ENCODE peak calls at places on chromosomes 3 and 15, in eight cellular contexts. Y is heart right ventricle, G is uterus, O is MM.1S, W is PC-9, H is fibroblast of lung, P is GM23248, K is BE2C. F is an unnamed sample. For H3K4me1, the result is how much of the 10 kb centered on the place peaks cover.

GRCh38 chr15:63752075-63752684 is 81.6 kb downstream of the HERC1 start:
- DNase-seq in K (peak), Y (no peak), H (peak), P (peak), O (peak), W (no peak), G (peak), F (peak)

GRCh38 chr3:146322216-146322615 is 71.3 kb upstream of the PLSCR4 start:
- DNase-seq in Y (no peak), H (no peak), G (no peak), K (no peak), O (no peak), P (no peak), W (no peak), F (no peak)

GRCh38 chr15:100720406-100720967 is 118.1 kb downstream of the ASB7 start:
- DNase-seq in G (no peak), P (no peak), H (no peak), Y (no peak), O (no peak), W (no peak), K (no peak), F (no peak)

GRCh38 chr15:31487811-31488436 is 161.3 kb downstream of the KLF13 start:
- DNase-seq in Y (no peak), W (no peak), G (no peak), O (peak), K (no peak), H (peak), P (peak), F (peak)

GRCh38 chr15:22949074-22949547 is 31.1 kb downstream of the CYFIP1 start:
- DNase-seq in O (no peak), K (peak), Y (peak), G (peak), W (no peak), H (peak), P (peak), F (peak)

GRCh38 chr3:63387568-63387967 is 109.5 kb downstream of the SYNPR start:
- DNase-seq in H (peak), W (no peak), P (peak), G (no peak), Y (no peak), O (no peak), K (no peak), F (no peak)

GRCh38 chr3:192033246-192033645 is 572.3 kb downstream of the PYDC2 start:
- DNase-seq in G (no peak), H (no peak), O (no peak), W (no peak), K (no peak), P (no peak), Y (no peak), F (no peak)

GRCh38 chr3:72185549-72186484 is 400.9 kb upstream of the PROK2 start:
- DNase-seq in O (no peak), W (no peak), Y (no peak), K (peak), H (peak), P (peak), G (no peak), F (no peak)

GRCh38 chr3:79515072-79515471 is 252.7 kb downstream of the ROBO1 start:
- DNase-seq in G (no peak), W (no peak), K (peak), Y (no peak), P (peak), O (no peak), H (peak), F (no peak)

GRCh38 chr15:94015324-94015723 is 216.0 kb upstream of the MCTP2 start:
- DNase-seq in H (no peak), Y (no peak), O (no peak), G (no peak), K (no peak), W (no peak), P (no peak), F (no peak)

GRCh38 chr15:69035205-69035917 is 20.9 kb downstream of the NOX5 start:
- DNase-seq in W (no peak), O (no peak), K (peak), P (no peak), H (no peak), G (no peak), Y (no peak), F (peak)

GRCh38 chr3:148757238-148757930 is 59.7 kb downstream of the AGTR1 start:
- DNase-seq in K (no peak), W (no peak), G (no peak), Y (no peak), O (no peak), H (peak), P (peak), F (no peak)

GRCh38 chr15:93001881-93002280 is 87.1 kb downstream of the RGMA start:
- DNase-seq in H (peak), G (no peak), P (peak), K (no peak), Y (no peak), O (no peak), W (no peak), F (no peak)

GRCh38 chr3:112568642-112569041 is 6.8 kb downstream of the SLC35A5 start:
- DNase-seq in O (no peak), K (no peak), Y (no peak), W (no peak), P (peak), H (peak), G (no peak), F (no peak)

GRCh38 chr3:138942861-138943623 is 3.9 kb downstream of the FOXL2 start:
- DNase-seq in Y (no peak), K (peak), O (no peak), H (no peak), G (no peak), W (no peak), P (no peak), F (peak)

GRCh38 chr3:171306631-171307030 is 153.6 kb downstream of the TNIK start:
- DNase-seq in K (no peak), H (peak), P (peak), G (peak), O (no peak), W (no peak), Y (peak), F (no peak)

GRCh38 chr3:50600841-50601591 is 10.6 kb downstream of the CISH start:
- DNase-seq in H (peak), P (peak), K (peak), G (peak), W (peak), Y (peak), O (no peak), F (no peak)

GRCh38 chr3:172159962-172160538 is 120.7 kb downstream of the FNDC3B start:
- DNase-seq in G (no peak), K (no peak), P (peak), O (no peak), W (no peak), Y (no peak), H (peak), F (peak)

GRCh38 chr15:61137139-61137792 is 91.8 kb downstream of the RORA start:
- DNase-seq in H (no peak), G (no peak), P (no peak), O (peak), Y (no peak), W (no peak), K (no peak), F (no peak)

GRCh38 chr15:95492388-95493070 is 838.0 kb upstream of the NR2F2 start:
- DNase-seq in P (no peak), W (no peak), O (no peak), Y (no peak), H (no peak), G (no peak), K (no peak), F (no peak)

GRCh38 chr3:115623414-115623868 is at the start of gene GAP43:
- DNase-seq in W (no peak), K (peak), H (peak), O (no peak), G (peak), Y (peak), P (peak), F (peak)

GRCh38 chr3:129441215-129441614 is 1.2 kb downstream of the IFT122 start:
- DNase-seq in G (no peak), O (no peak), W (no peak), Y (no peak), K (no peak), P (peak), H (no peak), F (no peak)

GRCh38 chr15:43516801-43517353 is 531 bp upstream of the MAP1A start:
- DNase-seq in W (no peak), P (peak), K (no peak), G (no peak), O (no peak), H (peak), Y (no peak), F (no peak)

GRCh38 chr15:33693166-33693830 is 275.0 kb upstream of the CHRM5 start:
- DNase-seq in O (no peak), K (peak), G (no peak), H (no peak), P (no peak), W (no peak), Y (no peak), F (no peak)

GRCh38 chr15:48440084-48440483 is 108.9 kb downstream of the DUT start:
- DNase-seq in K (peak), Y (no peak), O (no peak), P (peak), H (peak), G (peak), W (no peak), F (peak)

GRCh38 chr3:136042608-136043221 is 77.2 kb downstream of the PPP2R3A start:
- DNase-seq in G (no peak), W (peak), P (peak), H (peak), O (peak), K (no peak), Y (no peak), F (no peak)

GRCh38 chr3:36678216-36679013 is 85.9 kb downstream of the DCLK3 start:
- DNase-seq in O (no peak), K (no peak), G (no peak), W (no peak), P (peak), Y (no peak), H (peak), F (no peak)

GRCh38 chr3:36674816-36675215 is 89.5 kb downstream of the DCLK3 start:
- DNase-seq in P (no peak), W (no peak), O (no peak), H (no peak), Y (no peak), K (no peak), G (no peak), F (no peak)

GRCh38 chr3:36681867-36682266 is 82.5 kb downstream of the DCLK3 start:
- DNase-seq in K (no peak), P (no peak), Y (no peak), H (no peak), G (no peak), O (no peak), W (no peak), F (no peak)

GRCh38 chr3:36677331-36678007 is 86.9 kb downstream of the DCLK3 start:
- DNase-seq in K (no peak), H (peak), G (no peak), P (peak), W (peak), Y (no peak), O (no peak), F (no peak)

DNA sequence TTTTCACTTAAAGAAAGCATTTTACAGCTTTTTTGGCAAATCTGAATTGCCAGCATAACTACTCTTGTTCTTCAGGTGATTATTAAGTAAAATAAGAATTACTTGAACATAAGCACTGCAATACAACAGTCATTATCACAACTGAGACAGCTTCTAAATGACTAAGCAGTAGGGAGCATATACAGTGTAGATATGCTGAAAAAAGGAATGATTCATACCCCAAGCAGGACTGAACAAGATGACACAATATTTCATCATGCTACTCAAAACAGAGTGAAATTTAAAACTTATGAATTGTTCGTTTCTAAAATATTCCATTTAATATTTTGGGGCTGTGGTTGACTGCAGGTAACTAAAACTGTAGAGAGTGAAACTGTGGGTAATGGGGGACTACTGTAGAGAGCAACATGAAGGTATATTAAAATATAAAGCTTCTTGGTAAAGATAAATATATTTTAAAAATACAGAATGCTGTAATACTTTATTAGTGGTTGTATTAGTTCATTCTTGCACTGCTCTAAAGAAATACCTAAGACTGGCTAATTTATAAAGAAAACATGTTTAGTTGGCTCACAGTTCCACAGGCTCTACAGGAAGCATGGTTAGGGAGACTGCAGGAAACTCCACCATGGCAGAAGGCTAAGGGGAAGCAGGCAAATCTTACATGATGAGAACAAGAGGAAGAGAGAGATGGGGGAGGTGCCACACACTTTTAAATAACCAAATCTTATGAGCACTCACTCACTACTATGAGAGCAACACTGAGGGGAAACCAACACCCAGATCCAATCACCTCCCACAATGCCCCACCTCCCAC is 84.8 kb downstream of the DCLK3 start:
- DNase-seq in Y (no peak), O (no peak), P (peak), W (peak), H (peak), K (no peak), G (no peak), F (no peak)
- H3K4me1 ChIP-seq in Y (under half), O (under half), P (under half), W (under half), H (under half), K (under half), G (under half), F (under half)

GRCh38 chr15:28876845-28877185 is 9.0 kb upstream of the APBA2 start:
- DNase-seq in W (no peak), K (no peak), H (no peak), P (no peak), O (no peak), Y (no peak), G (no peak), F (no peak)
- H3K4me1 ChIP-seq in W (under half), K (under half), H (under half), P (under half), O (under half), Y (under half), G (under half), F (under half)

GRCh38 chr3:114545196-114545595 is 251.4 kb downstream of the TIGIT start:
- DNase-seq in O (no peak), W (no peak), P (no peak), K (no peak), H (no peak), Y (no peak), G (no peak), F (no peak)
- H3K4me1 ChIP-seq in O (under half), W (under half), P (under half), K (under half), H (under half), Y (under half), G (under half), F (under half)

GRCh38 chr3:66933233-66933632 is 64.9 kb upstream of the KBTBD8 start:
- DNase-seq in H (no peak), K (no peak), W (no peak), O (no peak), G (no peak), Y (no peak), P (no peak), F (peak)
- H3K4me1 ChIP-seq in H (under half), K (under half), W (under half), O (under half), G (under half), Y (under half), P (under half), F (under half)

GRCh38 chr3:24487325-24488242 is 7.1 kb downstream of the THRB start:
- DNase-seq in G (no peak), K (no peak), Y (no peak), P (no peak), W (no peak), H (no peak), O (no peak), F (no peak)
- H3K4me1 ChIP-seq in G (under half), K (under half), Y (under half), P (under half), W (under half), H (under half), O (under half), F (under half)

GRCh38 chr15:98330692-98331435 is 317.5 kb upstream of the IGF1R start:
- DNase-seq in W (no peak), G (no peak), O (no peak), Y (no peak), K (no peak), H (no peak), P (no peak), F (no peak)

GRCh38 chr15:98326804-98327203 is 321.5 kb upstream of the IGF1R start:
- DNase-seq in O (no peak), Y (no peak), P (no peak), H (no peak), G (no peak), W (no peak), K (no peak), F (no peak)

GRCh38 chr15:98330258-98330657 is 318.1 kb upstream of the IGF1R start:
- DNase-seq in K (no peak), W (no peak), O (no peak), G (no peak), H (no peak), Y (no peak), P (no peak), F (no peak)

GRCh38 chr15:98333206-98333605 is 315.1 kb upstream of the IGF1R start:
- DNase-seq in W (no peak), Y (no peak), G (no peak), K (no peak), H (no peak), O (no peak), P (no peak), F (no peak)

DNA sequence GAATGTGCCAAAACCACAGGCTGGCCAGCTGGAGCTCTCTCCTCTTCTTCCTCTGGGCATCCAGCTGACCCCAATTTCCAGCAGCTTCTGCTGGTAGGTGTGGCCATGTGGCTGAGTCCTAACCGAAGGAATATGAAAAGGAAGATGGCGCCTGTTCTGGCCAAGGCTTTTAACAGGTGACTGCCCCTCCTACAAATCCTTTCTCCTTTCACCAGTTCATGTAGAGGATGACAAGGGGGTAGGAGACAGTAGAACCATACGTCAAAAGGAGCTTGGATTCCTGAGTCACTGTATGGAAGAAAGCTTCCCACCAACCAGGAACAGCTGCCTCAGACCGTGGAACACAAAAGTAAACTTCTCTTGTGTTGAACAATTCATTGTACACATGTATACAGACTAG is 316.7 kb upstream of the IGF1R start:
- DNase-seq in O (no peak), P (no peak), G (no peak), H (no peak), K (no peak), W (no peak), Y (no peak), F (no peak)
- H3K4me1 ChIP-seq in O (under half), P (under half), G (under half), H (under half), K (under half), W (under half), Y (under half), F (under half)

DNA sequence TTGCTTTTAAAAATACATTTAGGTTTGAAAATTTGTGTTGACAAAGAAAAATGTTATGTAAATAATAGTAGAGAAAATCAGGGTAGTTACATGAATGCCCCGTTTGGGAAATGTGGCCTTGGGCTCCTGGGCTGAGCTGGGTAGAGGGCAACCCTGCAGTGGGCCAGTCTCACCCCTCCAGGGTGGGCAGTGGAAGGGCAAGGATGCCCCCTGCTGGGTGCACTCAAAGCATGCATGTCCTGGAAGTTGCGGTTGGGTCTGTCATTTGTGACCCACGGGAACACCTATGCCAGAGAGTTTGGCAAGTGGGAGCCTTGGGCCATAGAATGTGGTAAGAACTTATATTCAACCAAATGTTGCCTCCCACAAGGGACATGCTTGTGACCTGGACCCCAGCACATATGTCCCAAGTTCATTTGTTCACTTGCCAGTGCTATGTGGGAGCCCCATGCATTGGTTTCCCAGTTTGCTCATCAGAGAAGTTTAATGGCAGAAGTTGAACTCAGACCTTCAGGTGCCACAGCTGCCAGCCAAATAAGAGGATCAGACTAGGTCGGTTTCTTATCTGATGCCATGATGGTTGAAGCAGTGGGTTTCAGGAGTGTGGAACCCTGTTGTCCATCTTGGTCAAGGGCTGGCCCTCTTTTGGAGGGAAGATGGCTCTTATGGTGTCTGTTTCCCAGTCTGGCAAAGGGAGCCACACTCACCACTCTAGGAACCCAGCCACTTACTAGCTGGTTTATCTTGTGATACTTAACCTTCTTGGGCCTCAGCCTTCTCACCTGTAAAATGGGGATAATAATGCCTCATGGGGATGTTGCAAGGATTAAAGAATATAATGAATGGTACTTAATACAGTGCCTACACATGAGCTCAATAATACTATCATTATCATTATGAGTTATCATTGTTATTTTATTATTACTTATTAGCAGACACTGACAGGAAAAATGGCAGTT is 2.5 kb upstream of the PLCB2 start:
- DNase-seq in O (peak), W (no peak), Y (peak), G (no peak), P (peak), H (peak), K (peak), F (peak)
- H3K4me1 ChIP-seq in O (under half), W (under half), Y (under half), G (under half), P (under half), H (under half), K (under half), F (under half)

DNA sequence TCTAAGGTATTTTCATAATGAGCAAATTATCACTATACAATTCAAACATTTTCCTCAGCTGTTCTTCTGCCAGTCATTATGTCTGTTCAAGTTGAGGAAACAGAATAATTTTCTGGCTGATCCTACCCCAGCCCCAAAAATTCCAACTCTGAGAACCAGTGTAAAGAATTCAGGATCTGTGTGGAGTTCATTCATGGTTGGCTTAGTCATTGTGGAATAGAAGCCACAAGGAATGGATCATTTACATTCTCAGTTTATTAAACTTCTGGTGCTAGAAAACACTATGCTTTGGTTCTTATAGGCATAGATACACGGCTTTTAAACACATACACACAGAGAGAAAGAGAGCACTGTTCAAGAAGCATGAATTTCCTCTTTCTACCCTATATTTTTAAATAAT is 134.6 kb downstream of the CMSS1 start:
- DNase-seq in H (peak), K (no peak), G (no peak), Y (no peak), O (no peak), P (peak), W (no peak), F (no peak)
- H3K4me1 ChIP-seq in H (under half), K (under half), G (under half), Y (under half), O (under half), P (under half), W (under half), F (under half)